ENCODE peak calls at places on chromosomes 6 and 20, in seven cellular contexts. G is lung; N is heart left ventricle; F is mammary epithelial cell; Z is CD8-positive, alpha-beta T cell; J is left ventricle myocardium inferior; U is ascending aorta. T is an unnamed sample. For H3K9me3, the result is how much of the 10 kb centered on the place peaks cover.

GRCh38 chr6:12173670-12174069 is 116.5 kb upstream of the EDN1 start:
- DNase-seq in F (no peak), J (no peak), N (no peak), Z (no peak), U (no peak), G (no peak), T (no peak)

GRCh38 chr20:59677586-59677985 is 73.2 kb downstream of the PHACTR3 start:
- DNase-seq in N (no peak), U (no peak), G (no peak), Z (no peak), F (no peak), J (no peak), T (no peak)

GRCh38 chr6:133892444-133893323 is 3.8 kb downstream of the TCF21 start:
- DNase-seq in F (no peak), J (no peak), Z (no peak), G (no peak), N (no peak), U (no peak), T (no peak)

GRCh38 chr6:1317302-1317815 is 5.5 kb downstream of the FOXQ1 start:
- DNase-seq in F (no peak), Z (no peak), J (no peak), G (no peak), U (no peak), N (no peak), T (no peak)

GRCh38 chr6:106194949-106195919 is 109.1 kb downstream of the PRDM1 start:
- DNase-seq in G (no peak), Z (no peak), F (peak), N (no peak), J (no peak), U (no peak), T (no peak)

GRCh38 chr6:45737331-45738056 is 278.2 kb downstream of the CLIC5 start:
- DNase-seq in J (no peak), G (no peak), U (no peak), F (no peak), Z (no peak), N (no peak), T (no peak)

GRCh38 chr6:150320450-150320849 is 48.4 kb upstream of the IYD start:
- DNase-seq in J (peak), U (no peak), G (no peak), Z (no peak), N (peak), F (no peak), T (no peak)

GRCh38 chr6:133890941-133891813 is 2.3 kb downstream of the TCF21 start:
- DNase-seq in N (peak), F (no peak), J (peak), U (no peak), G (no peak), Z (no peak), T (no peak)

GRCh38 chr6:75155586-75155985 is 50.3 kb downstream of the COL12A1 start:
- DNase-seq in Z (no peak), G (no peak), U (no peak), F (no peak), J (no peak), N (no peak), T (no peak)

GRCh38 chr20:59191036-59191755 is 27.6 kb downstream of the ZNF831 start:
- DNase-seq in J (no peak), G (no peak), Z (no peak), N (no peak), U (no peak), F (no peak), T (no peak)

GRCh38 chr6:158801655-158802294 is 17.4 kb downstream of the EZR start:
- DNase-seq in U (no peak), J (peak), Z (no peak), N (peak), F (no peak), G (no peak), T (no peak)

GRCh38 chr6:34517966-34518365 is 38.2 kb downstream of the SPDEF start:
- DNase-seq in F (no peak), J (peak), Z (no peak), N (no peak), U (no peak), G (no peak), T (no peak)

GRCh38 chr6:38021029-38021428 is 201.5 kb downstream of the ZFAND3 start:
- DNase-seq in J (no peak), N (no peak), F (no peak), G (no peak), Z (no peak), U (no peak), T (no peak)

GRCh38 chr6:118780728-118781127 is 113.2 kb upstream of the ASF1A start:
- DNase-seq in G (no peak), Z (no peak), U (no peak), J (no peak), N (no peak), F (peak), T (no peak)

GRCh38 chr6:110484321-110484720 is 7.9 kb upstream of the SLC22A16 start:
- DNase-seq in F (peak), Z (no peak), N (no peak), U (no peak), G (no peak), J (no peak), T (no peak)

GRCh38 chr6:9502991-9503761 is 911.7 kb downstream of the TFAP2A start:
- DNase-seq in G (no peak), U (no peak), Z (no peak), J (no peak), F (peak), N (no peak), T (peak)

GRCh38 chr6:2021713-2022125 is 223.7 kb downstream of the GMDS start:
- DNase-seq in G (peak), N (peak), Z (no peak), U (no peak), J (peak), F (peak), T (peak)

GRCh38 chr20:25341716-25342680 is 48.6 kb downstream of the ABHD12 start:
- DNase-seq in Z (no peak), U (no peak), N (no peak), G (no peak), J (no peak), F (peak), T (no peak)

GRCh38 chr6:5462856-5463255 is 201.5 kb downstream of the FARS2 start:
- DNase-seq in U (no peak), G (no peak), N (no peak), J (no peak), Z (no peak), F (no peak), T (no peak)

GRCh38 chr20:311603-312002 is 13.7 kb upstream of the SOX12 start:
- DNase-seq in J (no peak), Z (no peak), N (no peak), F (no peak), G (no peak), U (no peak), T (no peak)

DNA sequence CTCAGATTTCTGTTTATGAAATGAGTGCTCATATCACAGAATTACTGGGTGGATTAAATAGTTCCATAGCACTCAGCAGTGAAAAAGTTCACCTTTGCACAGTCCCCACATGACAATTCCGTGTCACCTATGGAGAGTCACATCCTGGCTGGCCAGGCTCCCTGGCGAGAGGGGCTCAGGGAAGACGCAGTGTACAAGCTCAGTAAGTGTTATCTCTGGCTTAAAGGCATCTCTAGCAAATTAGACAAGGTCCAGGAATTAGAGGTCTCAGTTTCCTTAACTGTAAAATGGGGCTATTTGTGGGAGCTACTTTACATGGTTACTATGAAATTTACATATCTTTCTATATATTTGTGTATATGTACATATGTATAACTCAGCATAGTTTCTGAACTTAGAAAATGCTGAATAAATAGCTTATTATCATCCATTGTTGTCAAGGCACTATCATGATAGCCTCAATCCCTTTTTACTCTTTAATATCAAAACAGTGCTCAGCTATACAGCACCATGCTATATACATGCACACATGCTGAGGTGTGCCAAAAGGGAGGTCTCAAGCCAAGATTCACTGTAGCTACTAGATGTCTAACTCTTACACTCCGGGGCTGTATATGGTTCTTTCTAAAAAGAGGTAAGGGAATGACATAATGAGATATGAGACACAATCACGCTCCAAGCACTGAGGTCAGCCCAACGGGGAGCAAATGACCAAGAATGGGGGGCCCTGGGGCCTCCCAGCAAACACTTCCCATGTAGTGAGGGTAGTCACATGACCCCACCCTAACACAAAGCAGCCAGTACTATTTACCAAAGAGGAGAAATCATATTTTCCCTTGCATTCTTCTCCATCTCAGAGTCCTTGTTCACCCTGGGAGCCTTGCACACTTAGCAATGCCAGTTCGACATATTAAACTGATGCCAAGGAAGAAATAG is 59.4 kb downstream of the SLC22A23 start:
- DNase-seq in F (no peak), Z (no peak), J (no peak), N (no peak), U (peak), G (no peak), T (no peak)
- H3K27ac ChIP-seq in F (no peak), Z (no peak), J (no peak), N (no peak), U (no peak), G (no peak), T (no peak)

GRCh38 chr20:57698867-57699275 is 10.9 kb downstream of the PMEPA1 start:
- DNase-seq in Z (no peak), J (no peak), G (no peak), N (no peak), F (peak), U (no peak), T (no peak)
- TF ChIP-seq CTCF in Z (no peak), J (no peak), G (no peak), N (no peak), F (no peak), U (no peak), T (no peak)

GRCh38 chr20:52399352-52399751 is 207.8 kb upstream of the ZFP64 start:
- DNase-seq in J (no peak), F (no peak), Z (no peak), N (no peak), G (no peak), U (no peak), T (no peak)

GRCh38 chr20:52404676-52405075 is 213.1 kb upstream of the ZFP64 start:
- DNase-seq in G (no peak), Z (no peak), F (no peak), J (no peak), N (no peak), U (no peak), T (no peak)

GRCh38 chr20:52405417-52405816 is 213.8 kb upstream of the ZFP64 start:
- DNase-seq in Z (no peak), J (no peak), U (no peak), G (no peak), F (no peak), N (no peak), T (no peak)

GRCh38 chr20:52402950-52403349 is 211.4 kb upstream of the ZFP64 start:
- DNase-seq in U (no peak), G (no peak), F (no peak), N (no peak), Z (no peak), J (no peak), T (no peak)

GRCh38 chr20:52402514-52402913 is 210.9 kb upstream of the ZFP64 start:
- DNase-seq in Z (no peak), J (no peak), U (no peak), G (no peak), F (no peak), N (no peak), T (no peak)
- H3K9me3 ChIP-seq in Z (under half), J (under half), U (under half), G (under half), F (under half), N (under half), T (under half)

DNA sequence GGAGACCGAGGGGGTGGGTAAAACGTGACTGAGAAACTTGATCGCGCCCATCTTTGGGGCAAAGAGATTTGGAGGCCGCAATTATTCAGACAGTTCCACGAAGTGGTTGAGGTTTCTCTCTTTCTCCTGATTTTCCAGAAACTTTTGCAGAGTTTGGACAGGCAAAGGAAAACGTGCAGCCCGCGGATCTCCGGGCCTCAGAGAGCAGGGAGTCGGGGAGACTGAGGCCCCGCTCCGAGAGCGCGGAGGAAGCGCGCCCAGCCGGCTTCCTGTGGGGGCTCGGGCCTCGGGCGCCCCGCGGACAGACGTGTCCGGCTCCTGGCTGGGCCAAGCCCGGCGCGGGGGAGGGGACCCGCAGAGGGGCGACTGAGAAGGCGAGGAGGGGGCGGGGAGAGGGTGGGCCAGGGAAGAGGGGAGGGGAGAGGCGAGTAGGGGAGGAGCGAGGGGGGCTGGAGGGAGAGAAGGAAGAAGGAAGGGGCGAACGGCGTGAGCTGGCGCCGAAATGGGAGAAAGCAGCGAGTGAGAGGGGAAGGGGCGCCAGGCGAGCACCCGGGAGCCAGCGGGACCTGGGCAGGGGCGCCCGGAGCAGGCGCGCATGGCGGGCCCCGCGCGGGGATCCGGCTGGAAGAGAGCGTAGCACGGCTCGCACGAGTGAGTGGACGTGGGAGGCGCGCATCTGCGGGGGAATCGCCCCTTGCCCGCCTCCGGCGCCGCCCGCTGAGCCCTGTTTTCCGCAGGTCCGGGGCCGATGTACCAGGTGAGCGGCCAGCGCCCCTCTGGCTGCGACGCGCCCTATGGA is at the start of gene MDFI:
- DNase-seq in F (peak), J (no peak), G (no peak), Z (no peak), N (peak), U (no peak), T (no peak)
- H3K27ac ChIP-seq in F (peak), J (no peak), G (peak), Z (no peak), N (peak), U (no peak), T (no peak)

GRCh38 chr6:113461153-113461897 is 395.8 kb upstream of the MARCKS start:
- DNase-seq in J (no peak), N (no peak), F (no peak), G (no peak), U (no peak), Z (no peak), T (no peak)
- TF ChIP-seq CTCF in J (peak), N (no peak), F (peak), G (no peak), U (no peak), Z (no peak), T (peak)

DNA sequence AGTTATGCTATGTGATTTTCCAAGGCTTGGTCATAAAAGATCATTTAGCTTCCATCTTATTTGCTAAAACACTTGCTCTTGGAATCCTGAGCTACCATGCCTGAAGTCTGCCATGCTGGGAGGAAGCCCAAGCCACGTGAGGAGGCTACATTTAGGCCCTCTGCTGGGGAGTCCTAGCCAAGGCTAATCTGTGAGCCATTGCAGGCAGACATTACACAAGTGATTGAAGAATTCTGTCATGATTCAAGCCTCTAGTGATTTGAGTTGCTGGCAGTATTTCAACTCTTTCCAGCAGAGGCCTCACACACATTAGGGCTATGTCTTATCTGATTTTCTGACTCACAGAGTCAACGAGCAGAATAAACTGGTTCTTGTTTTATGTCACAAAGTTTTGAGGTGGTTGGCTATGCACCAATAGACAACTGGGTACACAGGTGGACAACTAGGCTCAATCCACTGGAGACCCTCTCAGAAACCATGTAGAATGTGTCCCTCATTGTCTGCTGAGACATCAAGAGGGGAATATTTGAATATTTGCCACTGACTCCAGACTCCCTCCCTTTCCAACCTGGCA is 227.2 kb upstream of the SULF2 start:
- DNase-seq in N (no peak), F (peak), J (no peak), G (no peak), Z (no peak), U (no peak), T (no peak)
- H3K9me3 ChIP-seq in N (under half), F (under half), J (under half), G (under half), Z (under half), U (under half), T (under half)

GRCh38 chr6:140370949-140371348 is 996.5 kb upstream of the CITED2 start:
- DNase-seq in G (no peak), Z (no peak), J (no peak), F (no peak), U (no peak), N (no peak), T (no peak)
- H3K27ac ChIP-seq in G (no peak), Z (no peak), J (no peak), F (no peak), U (no peak), N (peak), T (no peak)

GRCh38 chr6:168700880-168701279 is 259.9 kb downstream of the SMOC2 start:
- DNase-seq in J (no peak), F (no peak), Z (no peak), U (no peak), G (no peak), N (no peak), T (no peak)
- TF ChIP-seq CTCF in J (no peak), F (no peak), Z (no peak), U (no peak), G (no peak), N (no peak), T (no peak)

GRCh38 chr6:71558974-71559373 is 270.4 kb downstream of the OGFRL1 start:
- DNase-seq in N (no peak), U (no peak), G (no peak), Z (no peak), F (no peak), J (no peak), T (no peak)
- H3K9me3 ChIP-seq in N (under half), U (under half), G (under half), Z (under half), F (under half), J (half or more), T (under half)